ENCODE peak calls at places on chromosomes 3 and 15, in seven cellular contexts. A is astrocyte of the spinal cord, F is fibroblast of the aortic adventitia, N is psoas muscle, H is endothelial cell of umbilical vein, J is IMR-90, B is bronchial epithelial cell. D is an unnamed sample.

GRCh38 chr3:49181351-49181750 is 10.0 kb downstream of the KLHDC8B start:
- DNase-seq in H (no peak), F (no peak), B (no peak), A (no peak), N (no peak), J (no peak), D (no peak)

GRCh38 chr3:184466413-184466960 is 86.6 kb downstream of the CHRD start:
- DNase-seq in H (peak; percentile 13), B (no peak), N (peak; percentile 34), J (peak; percentile 48), A (no peak), F (peak; percentile 65), D (peak; percentile 66)

GRCh38 chr3:20669184-20669583 is 483.2 kb upstream of the SGO1 start:
- DNase-seq in H (no peak), N (no peak), F (peak; percentile 66), B (no peak), A (no peak), J (no peak), D (peak; percentile 24)

GRCh38 chr3:134904796-134905646 is 110.0 kb downstream of the EPHB1 start:
- DNase-seq in B (no peak), H (no peak), F (no peak), A (no peak), N (no peak), J (no peak), D (no peak)

GRCh38 chr3:146184616-146185015 is 23.6 kb upstream of the PLOD2 start:
- DNase-seq in N (no peak), J (peak; percentile 45), F (peak; percentile 53), B (peak; percentile 89), H (no peak), A (peak; percentile 23), D (peak; percentile 26)

GRCh38 chr3:29677421-29677820 is 396.6 kb downstream of the RBMS3 start:
- DNase-seq in J (peak; percentile 16), H (no peak), A (no peak), B (no peak), N (no peak), F (no peak), D (no peak)

GRCh38 chr3:79368403-79368802 is 399.4 kb downstream of the ROBO1 start:
- DNase-seq in H (no peak), J (peak; percentile 13), B (peak; percentile 88), F (no peak), A (no peak), N (no peak), D (no peak)

GRCh38 chr15:99384992-99385669 is 133.8 kb downstream of the LRRC28 start:
- DNase-seq in B (no peak), N (no peak), A (peak; percentile 36), H (no peak), F (peak; percentile 17), J (no peak), D (no peak)

GRCh38 chr15:40055576-40056293 is 16.8 kb upstream of the SRP14 start:
- DNase-seq in J (no peak), F (no peak), N (no peak), H (no peak), B (no peak), A (no peak), D (no peak)

GRCh38 chr15:43420435-43420834 is 49.5 kb downstream of the TUBGCP4 start:
- DNase-seq in F (no peak), H (no peak), B (no peak), J (no peak), A (no peak), N (no peak), D (no peak)

GRCh38 chr3:120089089-120089488 is 5.2 kb downstream of the GSK3B start:
- DNase-seq in J (no peak), H (no peak), N (no peak), A (no peak), B (no peak), F (no peak), D (no peak)

GRCh38 chr15:97235285-97235985 is 725.1 kb upstream of the ARRDC4 start:
- DNase-seq in B (peak; percentile 28), J (peak; percentile 39), A (peak; percentile 61), F (peak; percentile 40), H (peak; percentile 71), N (no peak), D (peak; percentile 36)

GRCh38 chr3:49803464-49804140 is 541 bp downstream of the INKA1 start:
- DNase-seq in B (peak; percentile 86), J (peak; percentile 39), H (peak; percentile 69), N (no peak), A (no peak), F (no peak), D (no peak)

GRCh38 chr15:97904196-97904572 is 56.3 kb upstream of the ARRDC4 start:
- DNase-seq in B (peak; percentile 47), N (peak; percentile 74), A (peak; percentile 42), F (peak; percentile 66), J (peak; percentile 44), H (peak; percentile 39), D (peak; percentile 75)

GRCh38 chr15:52717924-52718323 is 38.7 kb upstream of the ATOSA start:
- DNase-seq in J (no peak), H (no peak), B (no peak), N (no peak), A (no peak), F (peak; percentile 25), D (no peak)

GRCh38 chr3:48409291-48410201 is 20.3 kb downstream of the PLXNB1 start:
- DNase-seq in A (no peak), N (peak; percentile 9), B (no peak), H (no peak), J (no peak), F (no peak), D (no peak)

GRCh38 chr3:7581831-7582230 is 720.9 kb downstream of the GRM7 start:
- DNase-seq in J (no peak), B (no peak), F (no peak), N (no peak), H (no peak), A (no peak), D (no peak)

GRCh38 chr15:65824031-65824743 is 32.1 kb upstream of the DENND4A start:
- DNase-seq in J (peak; percentile 70), B (peak; percentile 61), A (peak; percentile 69), N (peak; percentile 25), H (peak; percentile 85), F (peak; percentile 75), D (peak; percentile 64)

DNA sequence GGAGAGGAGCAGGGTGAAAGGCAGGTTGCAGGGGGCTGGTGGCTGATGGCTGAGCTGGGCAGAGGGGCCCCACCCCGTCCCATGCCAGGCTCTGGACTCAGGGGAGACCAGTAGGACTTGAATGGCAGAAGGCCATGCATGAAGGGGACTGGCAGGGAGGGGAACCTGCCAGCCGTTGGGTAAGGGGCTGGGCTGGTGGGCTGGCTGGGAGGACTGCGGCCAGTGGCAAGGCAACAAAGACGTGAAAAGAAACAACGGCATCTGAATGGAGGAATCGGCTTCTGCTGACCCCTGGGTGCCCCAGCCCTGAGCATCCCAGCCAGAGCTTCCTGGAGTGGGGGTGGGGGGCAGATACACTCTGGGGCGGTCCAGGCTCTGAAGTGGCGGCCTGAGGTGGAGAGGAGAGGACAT is 11.6 kb downstream of the GLYCTK start:
- DNase-seq in N (no peak), F (no peak), A (no peak), H (no peak), B (no peak), J (no peak), D (no peak)
- H3K4me3 ChIP-seq in N (no peak overlapping the region), F (no peak overlapping the region), A (no peak overlapping the region), H (no peak overlapping the region), B (no peak overlapping the region), J (no peak overlapping the region), D (no peak overlapping the region)

DNA sequence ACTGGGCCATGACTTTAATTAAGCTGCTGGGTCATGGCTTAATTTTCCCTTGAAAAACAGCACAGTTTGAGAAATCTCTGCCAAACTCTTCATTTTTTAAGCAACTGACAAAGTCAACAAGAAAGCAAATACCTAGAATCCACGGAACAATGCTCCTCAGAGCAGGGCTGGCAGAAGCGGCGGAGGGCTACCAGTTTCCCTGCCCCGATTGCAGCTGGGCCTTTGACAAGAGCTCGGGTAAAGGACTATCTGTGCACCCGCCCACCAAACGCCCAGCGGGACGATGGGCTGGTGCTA is 1.2 kb downstream of the GOLIM4 start:
- DNase-seq in B (peak; percentile 47), F (peak; percentile 62), J (no peak), N (no peak), H (no peak), A (no peak), D (peak; percentile 65)
- H3K4me3 ChIP-seq in B (peak overlapping the region; percentile 88), F (peak overlapping the region; percentile 90), J (peak overlapping the region; percentile 74), N (peak overlapping the region; percentile 92), H (peak overlapping the region; percentile 49), A (peak overlapping the region; percentile 92), D (peak overlapping the region; percentile 91)

DNA sequence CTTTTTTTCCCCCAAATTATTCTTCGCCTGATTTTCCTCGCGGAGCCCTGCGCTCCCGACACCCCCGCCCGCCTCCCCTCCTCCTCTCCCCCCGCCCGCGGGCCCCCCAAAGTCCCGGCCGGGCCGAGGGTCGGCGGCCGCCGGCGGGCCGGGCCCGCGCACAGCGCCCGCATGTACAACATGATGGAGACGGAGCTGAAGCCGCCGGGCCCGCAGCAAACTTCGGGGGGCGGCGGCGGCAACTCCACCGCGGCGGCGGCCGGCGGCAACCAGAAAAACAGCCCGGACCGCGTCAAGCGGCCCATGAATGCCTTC is 422 bp downstream of the SOX2 start:
- DNase-seq in B (no peak), H (peak; percentile 24), J (no peak), A (peak; percentile 30), F (no peak), N (no peak), D (no peak)
- H3K4me3 ChIP-seq in B (peak overlapping the region; percentile 85), H (peak overlapping the region; percentile 80), J (peak overlapping the region; percentile 15), A (peak overlapping the region; percentile 58), F (no peak overlapping the region), N (peak overlapping the region; percentile 55), D (peak overlapping the region; percentile 40)

GRCh38 chr3:11569156-11569741 is 74.5 kb downstream of the VGLL4 start:
- DNase-seq in A (no peak), J (no peak), N (no peak), F (no peak), H (no peak), B (no peak), D (no peak)

GRCh38 chr3:11570251-11570650 is 73.5 kb downstream of the VGLL4 start:
- DNase-seq in J (no peak), B (no peak), F (no peak), A (no peak), N (no peak), H (no peak), D (peak; percentile 41)

GRCh38 chr3:11566916-11567315 is 76.8 kb downstream of the VGLL4 start:
- DNase-seq in B (no peak), H (no peak), A (no peak), F (no peak), J (no peak), N (no peak), D (no peak)

GRCh38 chr3:11567516-11568467 is 75.9 kb downstream of the VGLL4 start:
- DNase-seq in A (peak; percentile 83), H (peak; percentile 87), J (peak; percentile 84), N (peak; percentile 85), B (peak; percentile 71), F (peak; percentile 83), D (peak; percentile 84)

DNA sequence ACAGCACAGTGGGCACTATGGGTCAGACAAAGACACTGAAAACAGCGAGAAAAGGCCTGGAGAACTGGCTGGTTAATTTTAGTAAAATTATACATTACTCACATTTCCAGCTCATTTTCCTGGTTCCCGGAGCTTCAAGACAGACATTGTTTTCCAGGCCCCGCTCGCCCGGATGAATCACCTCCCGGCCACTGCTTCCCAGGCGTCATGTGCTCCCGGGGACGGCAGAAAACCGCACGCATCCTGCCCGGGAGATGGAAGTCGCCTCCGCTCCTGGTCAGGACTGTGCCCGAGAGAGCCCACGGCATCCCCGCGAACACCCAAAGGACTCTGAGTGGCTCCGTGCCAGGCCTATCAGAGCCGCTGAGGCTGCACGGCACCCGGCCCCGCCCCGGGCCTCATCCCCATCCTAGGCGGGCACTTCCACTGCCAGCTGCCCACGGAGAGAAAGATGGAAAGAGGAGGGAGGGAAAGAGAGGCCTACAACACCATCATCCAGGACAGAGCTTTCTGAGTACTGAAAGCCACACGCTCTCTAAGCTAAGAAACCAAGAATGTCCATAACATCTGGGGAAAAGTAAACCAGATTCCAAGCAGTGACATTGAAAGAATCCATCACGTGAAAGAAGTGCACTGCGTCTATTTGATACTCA is 75.1 kb downstream of the VGLL4 start:
- DNase-seq in A (peak; percentile 95), H (peak; percentile 97), N (peak; percentile 84), J (peak; percentile 93), B (peak; percentile 66), F (peak; percentile 92), D (peak; percentile 95)
- H3K4me3 ChIP-seq in A (peak overlapping the region; percentile 30), H (peak overlapping the region; percentile 3), N (peak overlapping the region; percentile 53), J (peak overlapping the region; percentile 15), B (no peak overlapping the region), F (peak overlapping the region; percentile 51), D (peak overlapping the region; percentile 52)

D was measured in AG10803.